ENCODE peak calls at places on chromosomes 1 and 21, in six cellular contexts. One of them, this sample, is unnamed.

GRCh38 chr1:177770096-177770495 is 199.8 kb downstream of the SEC16B start:
- DNase-seq in spleen: no peak
- DNase-seq in H1: no peak
- DNase-seq in K562: no peak
- DNase-seq in breast epithelium: no peak
- DNase-seq in endothelial cell of umbilical vein: no peak
- DNase-seq in this sample: no peak

GRCh38 chr1:42172394-42173133 is 8.0 kb upstream of the GUCA2A start:
- DNase-seq in spleen: peak; percentile 88
- DNase-seq in H1: no peak
- DNase-seq in K562: no peak
- DNase-seq in breast epithelium: no peak
- DNase-seq in endothelial cell of umbilical vein: peak; percentile 34
- DNase-seq in this sample: no peak

GRCh38 chr1:104706631-104707147 is 957.0 kb downstream of the AMY1C start:
- DNase-seq in breast epithelium: no peak
- DNase-seq in spleen: no peak
- DNase-seq in endothelial cell of umbilical vein: no peak
- DNase-seq in K562: peak; percentile 6
- DNase-seq in H1: no peak
- DNase-seq in this sample: no peak

GRCh38 chr1:229563701-229564100 is 5.2 kb upstream of the ABCB10 start:
- DNase-seq in K562: no peak
- DNase-seq in endothelial cell of umbilical vein: no peak
- DNase-seq in H1: no peak
- DNase-seq in breast epithelium: no peak
- DNase-seq in spleen: no peak
- DNase-seq in this sample: no peak

GRCh38 chr1:58964880-58965279 is 181.0 kb upstream of the JUN start:
- DNase-seq in breast epithelium: no peak
- DNase-seq in H1: no peak
- DNase-seq in K562: no peak
- DNase-seq in endothelial cell of umbilical vein: no peak
- DNase-seq in spleen: no peak
- DNase-seq in this sample: no peak

GRCh38 chr1:8004113-8004802 is 21.9 kb downstream of the ERRFI1 start:
- DNase-seq in H1: no peak
- DNase-seq in endothelial cell of umbilical vein: no peak
- DNase-seq in K562: no peak
- DNase-seq in breast epithelium: no peak
- DNase-seq in spleen: no peak
- DNase-seq in this sample: no peak

GRCh38 chr1:194534784-194535183 is 1348.4 kb upstream of the B3GALT2 start:
- DNase-seq in spleen: no peak
- DNase-seq in K562: no peak
- DNase-seq in endothelial cell of umbilical vein: no peak
- DNase-seq in H1: no peak
- DNase-seq in breast epithelium: no peak
- DNase-seq in this sample: no peak

GRCh38 chr1:210248341-210248740 is 15.7 kb downstream of the SERTAD4 start:
- DNase-seq in spleen: no peak
- DNase-seq in endothelial cell of umbilical vein: no peak
- DNase-seq in breast epithelium: no peak
- DNase-seq in K562: no peak
- DNase-seq in H1: no peak
- DNase-seq in this sample: no peak

GRCh38 chr21:31945576-31945975 is 72.8 kb downstream of the HUNK start:
- DNase-seq in H1: no peak
- DNase-seq in endothelial cell of umbilical vein: no peak
- DNase-seq in spleen: no peak
- DNase-seq in K562: no peak
- DNase-seq in breast epithelium: no peak
- DNase-seq in this sample: no peak

GRCh38 chr1:245380790-245381535 is 226.2 kb downstream of the KIF26B start:
- DNase-seq in endothelial cell of umbilical vein: no peak
- DNase-seq in breast epithelium: no peak
- DNase-seq in K562: peak; percentile 27
- DNase-seq in H1: no peak
- DNase-seq in spleen: no peak
- DNase-seq in this sample: no peak

GRCh38 chr21:37073417-37074194 is 552 bp downstream of the TTC3 start:
- DNase-seq in breast epithelium: peak; percentile 55
- DNase-seq in endothelial cell of umbilical vein: peak; percentile 52
- DNase-seq in spleen: peak; percentile 94
- DNase-seq in K562: peak; percentile 51
- DNase-seq in H1: no peak
- DNase-seq in this sample: peak; percentile 60

GRCh38 chr1:19651141-19651737 is 7.1 kb downstream of the NBL1 start:
- DNase-seq in spleen: no peak
- DNase-seq in H1: no peak
- DNase-seq in K562: peak; percentile 94
- DNase-seq in breast epithelium: no peak
- DNase-seq in endothelial cell of umbilical vein: peak; percentile 49
- DNase-seq in this sample: peak; percentile 83

GRCh38 chr1:167661527-167662436 is 31.8 kb downstream of the RCSD1 start:
- DNase-seq in spleen: no peak
- DNase-seq in K562: no peak
- DNase-seq in H1: no peak
- DNase-seq in breast epithelium: no peak
- DNase-seq in endothelial cell of umbilical vein: peak; percentile 22
- DNase-seq in this sample: no peak

GRCh38 chr1:161787355-161787754 is 21.2 kb downstream of the ATF6 start:
- DNase-seq in H1: no peak
- DNase-seq in K562: no peak
- DNase-seq in spleen: no peak
- DNase-seq in breast epithelium: no peak
- DNase-seq in endothelial cell of umbilical vein: peak; percentile 31
- DNase-seq in this sample: no peak

GRCh38 chr1:78668427-78668826 is 18.8 kb downstream of the IFI44 start:
- DNase-seq in endothelial cell of umbilical vein: no peak
- DNase-seq in breast epithelium: no peak
- DNase-seq in K562: no peak
- DNase-seq in spleen: no peak
- DNase-seq in H1: no peak
- DNase-seq in this sample: no peak

GRCh38 chr1:24961334-24961733 is 31.3 kb upstream of the RUNX3 start:
- DNase-seq in K562: no peak
- DNase-seq in spleen: peak; percentile 51
- DNase-seq in breast epithelium: no peak
- DNase-seq in H1: no peak
- DNase-seq in endothelial cell of umbilical vein: no peak
- DNase-seq in this sample: no peak

GRCh38 chr1:39110882-39111281 is 84.7 kb downstream of the NDUFS5 start:
- DNase-seq in breast epithelium: no peak
- DNase-seq in spleen: no peak
- DNase-seq in H1: no peak
- DNase-seq in K562: no peak
- DNase-seq in endothelial cell of umbilical vein: no peak
- DNase-seq in this sample: no peak

GRCh38 chr1:66296901-66297300 is 237.1 kb upstream of the SGIP1 start:
- DNase-seq in endothelial cell of umbilical vein: no peak
- DNase-seq in K562: no peak
- DNase-seq in spleen: no peak
- DNase-seq in breast epithelium: no peak
- DNase-seq in H1: no peak
- DNase-seq in this sample: no peak

GRCh38 chr1:220153147-220153546 is 59.2 kb downstream of the IARS2 start:
- DNase-seq in breast epithelium: no peak
- DNase-seq in K562: peak; percentile 27
- DNase-seq in H1: no peak
- DNase-seq in spleen: no peak
- DNase-seq in endothelial cell of umbilical vein: no peak
- DNase-seq in this sample: no peak

GRCh38 chr1:175536921-175537320 is 206.5 kb downstream of the TNR start:
- DNase-seq in endothelial cell of umbilical vein: no peak
- DNase-seq in H1: no peak
- DNase-seq in spleen: no peak
- DNase-seq in K562: no peak
- DNase-seq in breast epithelium: no peak
- DNase-seq in this sample: no peak

GRCh38 chr1:1308756-1309524 is 543 bp downstream of the PUSL1 start:
- DNase-seq in spleen: no peak
- DNase-seq in endothelial cell of umbilical vein: peak; percentile 17
- DNase-seq in K562: no peak
- DNase-seq in H1: no peak
- DNase-seq in breast epithelium: no peak
- DNase-seq in this sample: peak; percentile 91

GRCh38 chr1:82697965-82698364 is 897.2 kb downstream of the ADGRL2 start:
- DNase-seq in endothelial cell of umbilical vein: no peak
- DNase-seq in spleen: no peak
- DNase-seq in K562: no peak
- DNase-seq in breast epithelium: no peak
- DNase-seq in H1: no peak
- DNase-seq in this sample: no peak

GRCh38 chr1:7284839-7285435 is 486.2 kb upstream of the VAMP3 start:
- DNase-seq in spleen: no peak
- DNase-seq in breast epithelium: no peak
- DNase-seq in K562: no peak
- DNase-seq in H1: no peak
- DNase-seq in endothelial cell of umbilical vein: no peak
- DNase-seq in this sample: no peak

GRCh38 chr1:170836146-170836545 is 99.2 kb upstream of the MROH9 start:
- DNase-seq in breast epithelium: no peak
- DNase-seq in K562: no peak
- DNase-seq in endothelial cell of umbilical vein: no peak
- DNase-seq in spleen: no peak
- DNase-seq in H1: no peak
- DNase-seq in this sample: no peak

GRCh38 chr21:35792569-35792968 is 267.8 kb downstream of the SETD4 start:
- DNase-seq in spleen: no peak
- DNase-seq in endothelial cell of umbilical vein: no peak
- DNase-seq in H1: no peak
- DNase-seq in breast epithelium: no peak
- DNase-seq in K562: no peak
- DNase-seq in this sample: no peak

GRCh38 chr1:7379445-7379971 is 391.6 kb upstream of the VAMP3 start:
- DNase-seq in spleen: peak; percentile 41
- DNase-seq in K562: no peak
- DNase-seq in endothelial cell of umbilical vein: peak; percentile 94
- DNase-seq in breast epithelium: no peak
- DNase-seq in H1: no peak
- DNase-seq in this sample: peak; percentile 14

GRCh38 chr1:5990913-5991783 is 1.1 kb downstream of the NPHP4 start:
- DNase-seq in endothelial cell of umbilical vein: peak; percentile 33
- DNase-seq in H1: no peak
- DNase-seq in spleen: peak; percentile 92
- DNase-seq in K562: peak; percentile 79
- DNase-seq in breast epithelium: no peak
- DNase-seq in this sample: peak; percentile 91

GRCh38 chr1:214570442-214570841 is 19.0 kb upstream of the PTPN14 start:
- DNase-seq in H1: no peak
- DNase-seq in breast epithelium: no peak
- DNase-seq in K562: no peak
- DNase-seq in spleen: no peak
- DNase-seq in endothelial cell of umbilical vein: peak; percentile 83
- DNase-seq in this sample: no peak

GRCh38 chr1:215543191-215543606 is 23.9 kb upstream of the KCTD3 start:
- DNase-seq in H1: no peak
- DNase-seq in breast epithelium: no peak
- DNase-seq in spleen: no peak
- DNase-seq in endothelial cell of umbilical vein: no peak
- DNase-seq in K562: no peak
- DNase-seq in this sample: no peak

GRCh38 chr1:79852004-79852403 is 845.5 kb upstream of the ADGRL4 start:
- DNase-seq in H1: peak; percentile 1
- DNase-seq in spleen: no peak
- DNase-seq in endothelial cell of umbilical vein: no peak
- DNase-seq in K562: no peak
- DNase-seq in breast epithelium: no peak
- DNase-seq in this sample: no peak

GRCh38 chr1:232226197-232226681 is 403.7 kb downstream of the SIPA1L2 start:
- DNase-seq in breast epithelium: no peak
- DNase-seq in spleen: no peak
- DNase-seq in endothelial cell of umbilical vein: peak; percentile 12
- DNase-seq in K562: no peak
- DNase-seq in H1: peak; percentile 68
- DNase-seq in this sample: no peak

GRCh38 chr1:92951141-92951582 is 10.1 kb downstream of the DIPK1A start:
- DNase-seq in endothelial cell of umbilical vein: no peak
- DNase-seq in H1: no peak
- DNase-seq in breast epithelium: no peak
- DNase-seq in spleen: no peak
- DNase-seq in K562: peak; percentile 49
- DNase-seq in this sample: no peak
- TF ChIP-seq POLR2AphosphoS5 in endothelial cell of umbilical vein: no peak
- TF ChIP-seq POLR2AphosphoS5 in H1: no peak
- TF ChIP-seq POLR2AphosphoS5 in breast epithelium: no peak
- TF ChIP-seq POLR2AphosphoS5 in spleen: no peak
- TF ChIP-seq POLR2AphosphoS5 in K562: no peak
- TF ChIP-seq POLR2AphosphoS5 in this sample: no peak

DNA sequence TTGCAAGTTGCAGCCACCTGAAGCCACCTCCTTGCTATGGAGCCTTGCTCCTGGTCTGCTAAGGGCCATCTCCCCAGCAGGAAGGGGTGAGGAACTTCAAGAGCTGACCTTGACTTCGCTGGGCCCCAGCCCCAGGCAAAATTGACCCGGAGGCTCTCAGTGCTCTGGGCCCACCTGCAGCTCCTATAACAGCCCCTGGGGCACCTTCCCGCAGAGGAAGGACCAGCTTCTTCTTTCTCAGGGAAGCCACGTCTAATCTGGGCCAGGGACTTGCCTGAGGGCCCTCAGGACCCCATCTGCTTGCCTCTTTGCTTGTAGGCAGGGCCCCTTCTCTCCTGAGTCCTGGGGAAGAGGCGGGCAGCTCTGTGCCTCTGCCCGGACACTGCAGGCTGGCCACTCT is 30.9 kb upstream of the GNPAT start:
- DNase-seq in H1: no peak
- DNase-seq in endothelial cell of umbilical vein: no peak
- DNase-seq in spleen: no peak
- DNase-seq in breast epithelium: no peak
- DNase-seq in K562: no peak
- DNase-seq in this sample: no peak
- H3K9me3 ChIP-seq in H1: no peaks in the 10 kb centered on the region
- H3K9me3 ChIP-seq in endothelial cell of umbilical vein: no peaks in the 10 kb centered on the region
- H3K9me3 ChIP-seq in spleen: no peaks in the 10 kb centered on the region
- H3K9me3 ChIP-seq in breast epithelium: no peaks in the 10 kb centered on the region
- H3K9me3 ChIP-seq in K562: no peaks in the 10 kb centered on the region
- H3K9me3 ChIP-seq in this sample: no peaks in the 10 kb centered on the region

DNA sequence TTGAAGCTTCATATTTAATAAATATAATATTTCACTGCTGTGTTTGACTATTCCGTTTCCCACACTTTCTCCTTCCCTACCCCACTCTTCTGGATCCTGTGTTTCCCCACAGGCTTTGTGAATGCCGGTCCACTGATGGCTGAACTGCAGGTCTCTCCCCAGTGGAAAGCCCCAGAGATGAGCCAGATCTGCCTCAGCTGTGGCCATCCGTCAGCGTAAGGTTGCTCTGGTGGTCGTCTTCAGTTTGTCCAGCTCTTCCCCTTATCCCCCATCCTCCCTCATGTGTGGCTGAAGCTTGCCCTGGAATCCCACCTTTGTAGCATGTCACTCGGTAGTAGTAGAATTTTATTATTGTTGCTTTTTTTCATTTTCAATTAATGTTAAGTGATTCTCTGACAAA is 11.4 kb downstream of the SMAP2 start:
- DNase-seq in endothelial cell of umbilical vein: no peak
- DNase-seq in K562: no peak
- DNase-seq in H1: no peak
- DNase-seq in spleen: no peak
- DNase-seq in breast epithelium: no peak
- DNase-seq in this sample: no peak
- TF ChIP-seq POLR2AphosphoS5 in endothelial cell of umbilical vein: no peak
- TF ChIP-seq POLR2AphosphoS5 in K562: no peak
- TF ChIP-seq POLR2AphosphoS5 in H1: no peak
- TF ChIP-seq POLR2AphosphoS5 in spleen: peak; percentile 46
- TF ChIP-seq POLR2AphosphoS5 in breast epithelium: no peak
- TF ChIP-seq POLR2AphosphoS5 in this sample: no peak

GRCh38 chr1:155640367-155640766 is 30.3 kb downstream of the MSTO1 start:
- DNase-seq in spleen: no peak
- DNase-seq in breast epithelium: no peak
- DNase-seq in endothelial cell of umbilical vein: no peak
- DNase-seq in H1: no peak
- DNase-seq in K562: no peak
- DNase-seq in this sample: no peak
- H3K9me3 ChIP-seq in spleen: peaks cover 23% of the 10 kb centered on the region
- H3K9me3 ChIP-seq in breast epithelium: no peaks in the 10 kb centered on the region
- H3K9me3 ChIP-seq in endothelial cell of umbilical vein: peaks cover 4% of the 10 kb centered on the region
- H3K9me3 ChIP-seq in H1: peaks cover 20% of the 10 kb centered on the region
- H3K9me3 ChIP-seq in K562: peaks cover 7% of the 10 kb centered on the region
- H3K9me3 ChIP-seq in this sample: peaks cover 7% of the 10 kb centered on the region

This sample was measured in upper lobe of left lung.